ENCODE peak calls at places on chromosomes 11 and 22, in six cellular contexts. V, Y, H, B, W and S are unnamed samples.

GRCh38 chr11:62077136-62077535 is 46.7 kb upstream of the INCENP start:
- DNase-seq in B (no peak), Y (no peak), V (no peak), H (no peak), W (no peak), S (no peak)

GRCh38 chr11:76630600-76630999 is 39.9 kb downstream of the LRRC32 start:
- DNase-seq in V (no peak), B (no peak), W (no peak), H (no peak), Y (no peak), S (no peak)

GRCh38 chr11:69539416-69540117 is 58.1 kb downstream of the LINC01488 start:
- DNase-seq in H (no peak), B (no peak), V (peak), W (no peak), Y (no peak), S (no peak)

GRCh38 chr11:56497010-56497409 is 5.8 kb upstream of the OR5M8 start:
- DNase-seq in H (no peak), W (no peak), Y (no peak), B (no peak), V (no peak), S (no peak)

GRCh38 chr11:70721006-70721405 is 322.7 kb downstream of the CTTN start:
- DNase-seq in Y (no peak), V (no peak), H (no peak), B (no peak), W (no peak), S (no peak)

GRCh38 chr11:47376543-47377371 is 1.6 kb downstream of the SPI1 start:
- DNase-seq in Y (no peak), V (no peak), B (no peak), W (no peak), H (no peak), S (no peak)

GRCh38 chr11:119078675-119079420 is 5.8 kb upstream of the HMBS start:
- DNase-seq in W (no peak), H (no peak), B (no peak), Y (no peak), V (no peak), S (no peak)

GRCh38 chr22:31344369-31345330 is 1.5 kb downstream of the PATZ1 start:
- DNase-seq in Y (no peak), H (peak), B (peak), V (no peak), W (peak), S (peak)

GRCh38 chr11:45580399-45580798 is 85.0 kb downstream of the CHST1 start:
- DNase-seq in W (no peak), Y (no peak), V (no peak), B (peak), H (peak), S (no peak)

GRCh38 chr11:128830290-128830813 is 36.7 kb downstream of the KCNJ1 start:
- DNase-seq in Y (no peak), B (no peak), W (peak), V (no peak), H (peak), S (no peak)

GRCh38 chr11:3623126-3623525 is 18.7 kb downstream of the ART5 start:
- DNase-seq in B (no peak), V (no peak), H (no peak), W (no peak), Y (no peak), S (no peak)

GRCh38 chr22:33807465-33807864 is 112.8 kb downstream of the LARGE1 start:
- DNase-seq in V (no peak), H (no peak), Y (no peak), W (no peak), B (no peak), S (no peak)

GRCh38 chr11:112025682-112026081 is 474 bp downstream of the DLAT start:
- DNase-seq in B (no peak), Y (no peak), V (no peak), W (no peak), H (peak), S (peak)

GRCh38 chr22:40276877-40277823 is 69.2 kb upstream of the ADSL start:
- DNase-seq in V (no peak), H (no peak), Y (no peak), W (no peak), B (no peak), S (no peak)

GRCh38 chr11:111510311-111510710 is 1.9 kb downstream of the BTG4 start:
- DNase-seq in Y (no peak), B (no peak), V (no peak), H (no peak), W (no peak), S (no peak)

GRCh38 chr11:4697583-4697982 is at the start of gene OR51E2:
- DNase-seq in W (no peak), Y (no peak), H (no peak), V (no peak), B (no peak), S (peak)

GRCh38 chr11:23310276-23310675 is 450.0 kb upstream of the CCDC179 start:
- DNase-seq in W (no peak), B (no peak), H (no peak), V (no peak), Y (no peak), S (no peak)

GRCh38 chr11:40129276-40129675 is 1330.2 kb downstream of the LRRC4C start:
- DNase-seq in Y (no peak), H (no peak), W (no peak), V (no peak), B (peak), S (no peak)

GRCh38 chr11:73321342-73322110 is 13.4 kb downstream of the ARHGEF17 start:
- DNase-seq in V (no peak), Y (no peak), B (no peak), H (no peak), W (no peak), S (no peak)